ENCODE peak calls at places on chromosomes 5 and 9, in four cellular contexts. Z is COR-L47, S is D341Med, P is G401. G is an unnamed sample.

GRCh38 chr5:154478224-154478565 is at the start of gene HAND1:
- DNase-seq in P (no peak), Z (peak; percentile 71), S (peak; percentile 87), G (no peak)

GRCh38 chr5:168706655-168707069 is 127.5 kb upstream of the PANK3 start:
- DNase-seq in P (peak; percentile 94), S (peak; percentile 72), Z (peak; percentile 27), G (peak; percentile 72)

GRCh38 chr9:109769250-109769649 is 10.7 kb upstream of the PALM2AKAP2 start:
- DNase-seq in S (no peak), Z (no peak), P (no peak), G (no peak)

GRCh38 chr5:14405267-14405666 is 176.3 kb upstream of the OTULINL start:
- DNase-seq in S (peak; percentile 47), P (no peak), Z (no peak), G (no peak)

GRCh38 chr9:37561682-37562081 is 14.5 kb downstream of the FBXO10 start:
- DNase-seq in Z (no peak), S (no peak), P (no peak), G (no peak)

GRCh38 chr9:130986311-130986940 is 22.5 kb upstream of the LAMC3 start:
- DNase-seq in S (peak; percentile 26), Z (no peak), P (no peak), G (no peak)

GRCh38 chr9:134188421-134189166 is 24.2 kb upstream of the RNU6ATAC start:
- DNase-seq in Z (no peak), P (no peak), S (peak; percentile 75), G (no peak)

GRCh38 chr5:153569036-153569435 is 78.6 kb downstream of the GRIA1 start:
- DNase-seq in Z (no peak), P (no peak), S (no peak), G (no peak)

GRCh38 chr5:57696005-57696755 is 213.6 kb upstream of the ACTBL2 start:
- DNase-seq in P (no peak), S (no peak), Z (no peak), G (no peak)

GRCh38 chr5:66796306-66797292 is 200.4 kb downstream of the MAST4 start:
- DNase-seq in S (no peak), P (peak; percentile 36), Z (peak; percentile 61), G (no peak)

GRCh38 chr9:86983260-86984255 is 36.3 kb upstream of the GAS1 start:
- DNase-seq in S (no peak), P (no peak), Z (no peak), G (no peak)

GRCh38 chr9:135587658-135588057 is 26.1 kb downstream of the PAEP start:
- DNase-seq in P (no peak), Z (no peak), S (no peak), G (no peak)

GRCh38 chr9:21906878-21907277 is 87.3 kb downstream of the CDKN2A start:
- DNase-seq in S (no peak), P (no peak), Z (no peak), G (no peak)